ENCODE peak calls at places on chromosomes 16 and 17, in five cellular contexts. M, S, L, H and X are unnamed samples.

GRCh38 chr16:4892356-4893102 is 44.4 kb downstream of the PPL start:
- DNase-seq in M (no peak), S (no peak), L (peak; percentile 62), H (no peak), X (no peak)

GRCh38 chr16:64121473-64121872 is 1000.4 kb downstream of the CDH11 start:
- DNase-seq in M (no peak), S (no peak), L (no peak), H (no peak), X (no peak)

GRCh38 chr16:55668337-55669281 is 12.8 kb downstream of the SLC6A2 start:
- DNase-seq in M (no peak), S (no peak), L (no peak), H (no peak), X (no peak)

GRCh38 chr17:28898261-28898955 is 875 bp upstream of the FLOT2 start:
- DNase-seq in M (no peak), S (no peak), L (no peak), H (no peak), X (no peak)

GRCh38 chr16:55508941-55509920 is at the start of gene LPCAT2:
- DNase-seq in M (peak; percentile 94), S (peak; percentile 91), L (peak; percentile 90), H (peak; percentile 44), X (peak; percentile 50)

GRCh38 chr17:16820979-16821543 is 131.0 kb downstream of the CCDC144A start:
- DNase-seq in M (no peak), S (peak; percentile 78), L (no peak), H (no peak), X (no peak)

GRCh38 chr17:2025220-2025621 is at the start of gene RTN4RL1:
- DNase-seq in M (peak; percentile 82), S (no peak), L (peak; percentile 52), H (peak; percentile 45), X (peak; percentile 78)

GRCh38 chr17:36183811-36184765 is 7.7 kb upstream of the TBC1D3B start:
- DNase-seq in M (no peak), S (no peak), L (no peak), H (no peak), X (no peak)

GRCh38 chr16:86355951-86356350 is 154.4 kb upstream of the FOXF1 start:
- DNase-seq in M (no peak), S (no peak), L (no peak), H (no peak), X (no peak)

GRCh38 chr16:58127033-58127556 is 2.1 kb downstream of the CFAP20 start:
- DNase-seq in M (no peak), S (no peak), L (peak; percentile 39), H (no peak), X (no peak)

GRCh38 chr17:21452377-21453143 is 76.4 kb downstream of the KCNJ12 start:
- DNase-seq in M (peak; percentile 68), S (peak; percentile 83), L (peak; percentile 79), H (no peak), X (no peak)

GRCh38 chr16:85291302-85292148 is 179.3 kb upstream of the CIBAR2 start:
- DNase-seq in M (peak; percentile 77), S (no peak), L (no peak), H (no peak), X (no peak)

GRCh38 chr17:28961391-28961790 is 10.1 kb upstream of the PHF12 start:
- DNase-seq in M (no peak), S (no peak), L (no peak), H (no peak), X (no peak)

GRCh38 chr17:156094-156621 is 18.8 kb downstream of the SCGB1C2 start:
- DNase-seq in M (peak; percentile 20), S (no peak), L (no peak), H (no peak), X (no peak)

GRCh38 chr17:34015253-34015652 is 239.8 kb upstream of the CCL2 start:
- DNase-seq in M (no peak), S (peak; percentile 53), L (no peak), H (no peak), X (no peak)

GRCh38 chr16:85733839-85734170 is 17.1 kb downstream of the C16orf74 start:
- DNase-seq in M (no peak), S (no peak), L (no peak), H (no peak), X (no peak)

GRCh38 chr16:77585852-77586251 is 136.5 kb upstream of the NUDT7 start:
- DNase-seq in M (no peak), S (no peak), L (peak; percentile 51), H (no peak), X (no peak)

GRCh38 chr16:76486740-76487139 is 209.5 kb downstream of the CNTNAP4 start:
- DNase-seq in M (no peak), S (no peak), L (no peak), H (no peak), X (no peak)

GRCh38 chr16:67860589-67861398 is 12.1 kb upstream of the EDC4 start:
- DNase-seq in M (no peak), S (no peak), L (peak; percentile 73), H (no peak), X (no peak)

GRCh38 chr16:51374346-51374745 is 223.3 kb upstream of the SALL1 start:
- DNase-seq in M (no peak), S (no peak), L (peak; percentile 86), H (no peak), X (no peak)

GRCh38 chr17:39867084-39867890 is 715 bp upstream of the ZPBP2 start:
- DNase-seq in M (no peak), S (no peak), L (no peak), H (peak; percentile 78), X (peak; percentile 76)

GRCh38 chr16:57624806-57625500 is 3.5 kb upstream of the ADGRG1 start:
- DNase-seq in M (no peak), S (no peak), L (peak; percentile 27), H (no peak), X (no peak)

GRCh38 chr17:50844117-50844700 is 8.8 kb downstream of the WFIKKN2 start:
- DNase-seq in M (no peak), S (peak; percentile 77), L (no peak), H (no peak), X (no peak)

GRCh38 chr17:51434434-51435170 is 174.3 kb downstream of the UTP18 start:
- DNase-seq in M (no peak), S (peak; percentile 19), L (no peak), H (no peak), X (no peak)

GRCh38 chr17:18270046-18270850 is 9.8 kb downstream of the MIEF2 start:
- DNase-seq in M (no peak), S (no peak), L (no peak), H (no peak), X (no peak)

GRCh38 chr17:76252040-76252954 is 12.0 kb upstream of the RNF157 start:
- DNase-seq in M (no peak), S (no peak), L (peak; percentile 76), H (peak; percentile 55), X (peak; percentile 33)

GRCh38 chr16:477287-477686 is 50.2 kb upstream of the CAPN15 start:
- DNase-seq in M (no peak), S (no peak), L (no peak), H (no peak), X (no peak)

GRCh38 chr16:28140788-28141618 is 70.8 kb downstream of the XPO6 start:
- DNase-seq in M (no peak), S (no peak), L (no peak), H (peak; percentile 81), X (peak; percentile 69)
- TF ChIP-seq CTCF in M (no peak), S (no peak), L (no peak), H (peak; percentile 36), X (peak; percentile 4)

GRCh38 chr16:3113765-3114479 is 1.5 kb downstream of the ZNF205 start:
- DNase-seq in M (no peak), S (no peak), L (no peak), H (no peak), X (no peak)
- TF ChIP-seq CTCF in M (no peak), S (no peak), L (no peak), H (no peak), X (no peak)

GRCh38 chr16:82834156-82834758 is 207.5 kb downstream of the CDH13 start:
- DNase-seq in M (no peak), S (no peak), L (peak; percentile 74), H (no peak), X (no peak)
- TF ChIP-seq CTCF in M (no peak), S (no peak), L (peak; percentile 43), H (no peak), X (no peak)

DNA sequence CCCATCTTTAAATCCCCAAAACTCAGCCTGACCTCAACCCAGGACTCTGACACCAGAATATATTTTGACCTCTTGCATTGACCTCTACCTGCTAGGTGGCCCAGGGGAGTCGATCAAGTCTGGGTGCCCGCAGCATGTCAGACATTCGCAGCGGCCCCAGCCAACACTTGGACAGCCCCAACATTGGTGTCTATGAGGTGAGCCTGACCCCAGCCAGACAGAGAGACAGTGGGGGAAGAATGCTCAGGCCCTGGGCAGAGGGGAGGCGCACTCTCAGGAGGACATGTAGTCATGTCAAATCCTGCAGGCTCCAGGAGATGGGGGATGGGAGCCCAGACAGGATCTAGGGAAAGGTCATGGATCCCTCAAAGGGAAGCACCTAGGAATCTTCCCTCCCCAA is 5.4 kb downstream of the GUCY2D start:
- DNase-seq in M (no peak), S (no peak), L (no peak), H (no peak), X (no peak)
- TF ChIP-seq CTCF in M (no peak), S (no peak), L (no peak), H (no peak), X (no peak)

DNA sequence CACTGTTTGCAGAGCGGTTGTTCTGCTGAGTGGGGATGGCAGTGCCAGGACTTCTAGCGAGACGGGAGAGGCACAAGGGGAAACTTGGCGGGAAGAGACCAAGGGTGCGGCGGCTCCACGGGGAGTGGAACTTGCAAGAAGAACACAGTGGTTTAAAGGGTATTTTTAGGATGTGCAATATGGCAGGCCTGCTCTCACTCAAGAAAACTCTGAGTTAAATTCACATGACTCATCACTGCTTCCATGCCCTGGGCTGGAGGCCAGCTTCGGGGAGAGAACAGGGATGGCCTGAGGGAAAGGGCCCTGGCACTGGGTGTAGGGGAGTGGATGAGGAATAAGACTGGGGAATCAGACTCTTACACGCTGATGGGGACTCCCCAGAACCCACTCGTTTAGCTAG is 13.3 kb upstream of the CD300LD start:
- DNase-seq in M (peak; percentile 78), S (no peak), L (peak; percentile 77), H (no peak), X (no peak)
- TF ChIP-seq CTCF in M (no peak), S (no peak), L (no peak), H (no peak), X (no peak)

GRCh38 chr17:45722161-45722560 is 62.0 kb upstream of the CRHR1 start:
- DNase-seq in M (no peak), S (no peak), L (no peak), H (no peak), X (peak; percentile 23)
- TF ChIP-seq CTCF in M (peak; percentile 19), S (peak; percentile 31), L (peak; percentile 1), H (peak; percentile 18), X (no peak)

DNA sequence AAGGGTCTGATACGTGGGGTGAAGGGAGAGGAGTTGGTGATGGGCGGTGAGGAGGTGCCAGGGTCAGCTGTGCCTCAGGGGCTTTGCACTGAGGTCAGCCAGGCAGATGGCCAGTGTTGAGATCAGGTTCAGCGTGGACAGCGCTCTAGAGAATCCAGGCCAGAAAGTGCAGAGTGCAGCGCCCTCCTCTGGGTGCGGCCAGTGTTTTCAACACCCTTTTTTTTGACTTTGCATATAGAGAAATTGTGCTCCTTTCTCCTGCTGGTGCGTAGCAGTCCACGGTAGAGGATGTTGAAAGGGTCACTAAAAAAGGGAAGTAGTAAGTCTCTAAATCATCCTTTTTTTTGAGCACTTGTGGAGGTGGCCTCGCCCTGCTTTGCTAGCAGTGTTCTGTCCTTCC is 53.9 kb downstream of the BANP start:
- DNase-seq in M (no peak), S (no peak), L (peak; percentile 6), H (no peak), X (peak; percentile 50)
- TF ChIP-seq CTCF in M (no peak), S (peak; percentile 33), L (peak; percentile 21), H (peak; percentile 19), X (peak; percentile 29)